ENCODE peak calls at places on chromosomes 2 and 18, in nine cellular contexts. S, O, Z, W, D, N, L, X and M are unnamed samples.

GRCh38 chr2:205682239-205683021 is at the start of gene NRP2:
- DNase-seq in S (peak; percentile 21), O (peak; percentile 97), Z (peak; percentile 93), W (peak; percentile 89), D (peak; percentile 91), N (peak; percentile 23), L (peak; percentile 83), X (peak; percentile 86), M (peak; percentile 94)

GRCh38 chr2:220811952-220812570 is 760.0 kb downstream of the EPHA4 start:
- DNase-seq in S (no peak), O (no peak), Z (no peak), W (peak; percentile 75), D (peak; percentile 91), N (no peak), L (peak; percentile 87), X (peak; percentile 78), M (no peak)

GRCh38 chr2:238134393-238134785 is 4.1 kb upstream of the KLHL30 start:
- DNase-seq in S (no peak), O (no peak), Z (no peak), W (no peak), D (no peak), N (no peak), L (no peak), X (no peak), M (peak; percentile 81)

GRCh38 chr18:35620765-35621164 is 39.2 kb downstream of the GALNT1 start:
- DNase-seq in S (no peak), O (no peak), Z (no peak), W (no peak), D (peak; percentile 10), N (no peak), L (no peak), X (no peak), M (no peak)

GRCh38 chr2:102258025-102258385 is 53.4 kb upstream of the IL1RL1 start:
- DNase-seq in S (no peak), O (no peak), Z (no peak), W (no peak), D (no peak), N (no peak), L (no peak), X (no peak), M (no peak)

GRCh38 chr18:79203017-79203605 is 133.9 kb downstream of the ATP9B start:
- DNase-seq in S (peak; percentile 82), O (no peak), Z (no peak), W (peak; percentile 50), D (peak; percentile 63), N (no peak), L (peak; percentile 93), X (peak; percentile 95), M (no peak)

GRCh38 chr2:200509227-200509607 is 651 bp downstream of the KCTD18 start:
- DNase-seq in S (no peak), O (peak; percentile 20), Z (peak; percentile 11), W (no peak), D (no peak), N (no peak), L (no peak), X (peak; percentile 13), M (peak; percentile 55)

GRCh38 chr2:134087371-134087921 is 166.4 kb upstream of the MGAT5 start:
- DNase-seq in S (no peak), O (no peak), Z (peak; percentile 56), W (no peak), D (peak; percentile 59), N (peak; percentile 88), L (no peak), X (no peak), M (no peak)

GRCh38 chr2:6113796-6114195 is 421.6 kb downstream of the SOX11 start:
- DNase-seq in S (no peak), O (peak; percentile 28), Z (no peak), W (no peak), D (no peak), N (no peak), L (no peak), X (no peak), M (no peak)

GRCh38 chr2:100655446-100655845 is 92.7 kb downstream of the PDCL3 start:
- DNase-seq in S (no peak), O (no peak), Z (no peak), W (no peak), D (no peak), N (no peak), L (no peak), X (no peak), M (no peak)

GRCh38 chr2:30732376-30732775 is 74.9 kb downstream of the CAPN13 start:
- DNase-seq in S (no peak), O (no peak), Z (no peak), W (no peak), D (no peak), N (no peak), L (no peak), X (no peak), M (no peak)

GRCh38 chr2:168062054-168062453 is 185.3 kb downstream of the STK39 start:
- DNase-seq in S (no peak), O (no peak), Z (no peak), W (no peak), D (no peak), N (no peak), L (no peak), X (no peak), M (no peak)

GRCh38 chr2:174340400-174341300 is 5.9 kb downstream of the SP9 start:
- DNase-seq in S (no peak), O (peak; percentile 85), Z (peak; percentile 27), W (no peak), D (no peak), N (peak; percentile 41), L (peak; percentile 20), X (no peak), M (peak; percentile 79)

GRCh38 chr2:147231607-147232006 is 613.2 kb upstream of the ACVR2A start:
- DNase-seq in S (no peak), O (no peak), Z (no peak), W (no peak), D (no peak), N (no peak), L (no peak), X (no peak), M (no peak)

DNA sequence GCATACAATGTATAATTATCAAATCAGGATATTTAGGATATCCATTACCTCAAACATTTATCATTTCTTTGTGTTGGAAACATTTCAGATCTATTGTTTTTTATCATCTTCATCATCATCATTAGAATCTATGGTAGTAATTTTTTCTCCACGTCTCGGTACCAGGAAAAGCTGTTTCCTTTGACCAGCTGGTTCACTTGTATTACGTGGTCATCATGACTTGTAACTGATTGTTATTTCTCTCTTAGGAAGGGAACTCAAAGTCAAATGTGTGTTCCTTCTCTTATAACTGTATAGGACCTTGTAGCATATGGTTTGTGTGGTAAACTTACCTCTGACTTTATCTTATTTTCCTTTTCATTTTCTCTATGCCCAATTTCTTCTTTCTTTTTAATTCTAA is 16.5 kb downstream of the NCOA1 start:
- DNase-seq in S (no peak), O (no peak), Z (no peak), W (no peak), D (no peak), N (no peak), L (no peak), X (no peak), M (no peak)
- H3K4me1 ChIP-seq in S (no peaks in the 10 kb centered on the region), O (no peaks in the 10 kb centered on the region), Z (peaks cover 12% of the 10 kb centered on the region), W (peaks cover under 1% of the 10 kb centered on the region), D (no peaks in the 10 kb centered on the region), N (no peaks in the 10 kb centered on the region), L (no peaks in the 10 kb centered on the region), X (no peaks in the 10 kb centered on the region), M (peaks cover 3% of the 10 kb centered on the region)

GRCh38 chr2:105792561-105792960 is 47.8 kb downstream of the NCK2 start:
- DNase-seq in S (no peak), O (no peak), Z (no peak), W (no peak), D (no peak), N (no peak), L (no peak), X (no peak), M (no peak)

GRCh38 chr2:105791229-105791628 is 46.5 kb downstream of the NCK2 start:
- DNase-seq in S (no peak), O (no peak), Z (no peak), W (no peak), D (no peak), N (no peak), L (no peak), X (no peak), M (no peak)

GRCh38 chr2:105788670-105789290 is 44.1 kb downstream of the NCK2 start:
- DNase-seq in S (no peak), O (no peak), Z (no peak), W (peak; percentile 53), D (peak; percentile 59), N (no peak), L (no peak), X (no peak), M (no peak)

GRCh38 chr2:105789745-105790466 is 45.2 kb downstream of the NCK2 start:
- DNase-seq in S (no peak), O (no peak), Z (no peak), W (peak; percentile 74), D (peak; percentile 77), N (no peak), L (peak; percentile 36), X (peak; percentile 64), M (peak; percentile 93)

GRCh38 chr2:105790467-105791118 is 45.9 kb downstream of the NCK2 start:
- DNase-seq in S (no peak), O (no peak), Z (peak; percentile 45), W (no peak), D (no peak), N (no peak), L (peak; percentile 14), X (peak; percentile 89), M (no peak)
- H3K27ac ChIP-seq in S (no peak overlapping the region), O (no peak overlapping the region), Z (peak overlapping the region; percentile 31), W (no peak overlapping the region), D (peak overlapping the region; percentile 61), N (no peak overlapping the region), L (no peak overlapping the region), X (peak overlapping the region; percentile 35), M (peak overlapping the region; percentile 12)

GRCh38 chr2:65096948-65097347 is 33.0 kb downstream of the RAB1A start:
- DNase-seq in S (no peak), O (no peak), Z (no peak), W (peak; percentile 65), D (peak; percentile 49), N (no peak), L (no peak), X (peak; percentile 6), M (peak; percentile 42)

GRCh38 chr2:65097844-65098243 is 32.1 kb downstream of the RAB1A start:
- DNase-seq in S (no peak), O (no peak), Z (no peak), W (no peak), D (no peak), N (no peak), L (no peak), X (no peak), M (no peak)

GRCh38 chr2:65103013-65103720 is 26.7 kb downstream of the RAB1A start:
- DNase-seq in S (no peak), O (peak; percentile 14), Z (no peak), W (no peak), D (no peak), N (no peak), L (peak; percentile 4), X (no peak), M (peak; percentile 87)

GRCh38 chr2:65098741-65099140 is 31.2 kb downstream of the RAB1A start:
- DNase-seq in S (no peak), O (no peak), Z (no peak), W (no peak), D (peak; percentile 33), N (no peak), L (no peak), X (no peak), M (no peak)

GRCh38 chr2:65101071-65101470 is 28.8 kb downstream of the RAB1A start:
- DNase-seq in S (no peak), O (no peak), Z (no peak), W (no peak), D (no peak), N (no peak), L (no peak), X (no peak), M (no peak)
- H4K20me1 ChIP-seq in S (peaks cover 14% of the 10 kb centered on the region), O (peaks cover 24% of the 10 kb centered on the region), Z (peaks cover 100% of the 10 kb centered on the region), W (peaks cover 83% of the 10 kb centered on the region), D (peaks cover 9% of the 10 kb centered on the region), N (peaks cover 51% of the 10 kb centered on the region), L (peaks cover 31% of the 10 kb centered on the region), X (peaks cover 2% of the 10 kb centered on the region), M (peaks cover 85% of the 10 kb centered on the region)

GRCh38 chr18:44761812-44762211 is 81.1 kb downstream of the SETBP1 start:
- DNase-seq in S (no peak), O (no peak), Z (no peak), W (no peak), D (no peak), N (no peak), L (peak; percentile 23), X (no peak), M (no peak)
- H3K4me1 ChIP-seq in S (no peaks in the 10 kb centered on the region), O (peaks cover 6% of the 10 kb centered on the region), Z (peaks cover 6% of the 10 kb centered on the region), W (no peaks in the 10 kb centered on the region), D (no peaks in the 10 kb centered on the region), N (no peaks in the 10 kb centered on the region), L (no peaks in the 10 kb centered on the region), X (peaks cover 10% of the 10 kb centered on the region), M (no peaks in the 10 kb centered on the region)